ENCODE peak calls at places on chromosomes 12 and 14, in seven cellular contexts. One of them, this sample, is unnamed.

GRCh38 chr14:52272375-52272774 is 4.9 kb downstream of the PTGDR start:
- DNase-seq in stimulated activated CD4-positive, alpha-beta T cell treated with anti-CD3 and anti-CD28 coated beads, Interleukin-4, amount 100 ng/mL, for 24 hours: no peak
- DNase-seq in T-helper 2 cell: peak
- DNase-seq in fibroblast of pulmonary artery: peak
- DNase-seq in MG63: no peak
- DNase-seq in CD8-positive, alpha-beta T cell: no peak
- DNase-seq in prostate gland: no peak
- DNase-seq in this sample: no peak

GRCh38 chr14:37252434-37252833 is 54.7 kb downstream of the MIPOL1 start:
- DNase-seq in T-helper 2 cell: no peak
- DNase-seq in prostate gland: no peak
- DNase-seq in CD8-positive, alpha-beta T cell: no peak
- DNase-seq in MG63: no peak
- DNase-seq in fibroblast of pulmonary artery: no peak
- DNase-seq in stimulated activated CD4-positive, alpha-beta T cell treated with anti-CD3 and anti-CD28 coated beads, Interleukin-4, amount 100 ng/mL, for 24 hours: no peak
- DNase-seq in this sample: no peak

GRCh38 chr12:130280226-130280625 is 57.5 kb upstream of the PIWIL1 start:
- DNase-seq in stimulated activated CD4-positive, alpha-beta T cell treated with anti-CD3 and anti-CD28 coated beads, Interleukin-4, amount 100 ng/mL, for 24 hours: no peak
- DNase-seq in CD8-positive, alpha-beta T cell: no peak
- DNase-seq in fibroblast of pulmonary artery: no peak
- DNase-seq in prostate gland: no peak
- DNase-seq in MG63: no peak
- DNase-seq in T-helper 2 cell: peak
- DNase-seq in this sample: no peak

GRCh38 chr12:62732861-62733427 is 202.0 kb downstream of the PPM1H start:
- DNase-seq in stimulated activated CD4-positive, alpha-beta T cell treated with anti-CD3 and anti-CD28 coated beads, Interleukin-4, amount 100 ng/mL, for 24 hours: no peak
- DNase-seq in prostate gland: no peak
- DNase-seq in fibroblast of pulmonary artery: peak
- DNase-seq in T-helper 2 cell: no peak
- DNase-seq in MG63: peak
- DNase-seq in CD8-positive, alpha-beta T cell: no peak
- DNase-seq in this sample: no peak

GRCh38 chr14:61107148-61107641 is 126.2 kb downstream of the SLC38A6 start:
- DNase-seq in prostate gland: no peak
- DNase-seq in T-helper 2 cell: no peak
- DNase-seq in fibroblast of pulmonary artery: peak
- DNase-seq in CD8-positive, alpha-beta T cell: no peak
- DNase-seq in MG63: peak
- DNase-seq in stimulated activated CD4-positive, alpha-beta T cell treated with anti-CD3 and anti-CD28 coated beads, Interleukin-4, amount 100 ng/mL, for 24 hours: no peak
- DNase-seq in this sample: no peak

GRCh38 chr14:52014601-52015267 is 25.4 kb downstream of the RTRAF start:
- DNase-seq in MG63: no peak
- DNase-seq in CD8-positive, alpha-beta T cell: no peak
- DNase-seq in T-helper 2 cell: no peak
- DNase-seq in fibroblast of pulmonary artery: no peak
- DNase-seq in stimulated activated CD4-positive, alpha-beta T cell treated with anti-CD3 and anti-CD28 coated beads, Interleukin-4, amount 100 ng/mL, for 24 hours: no peak
- DNase-seq in prostate gland: no peak
- DNase-seq in this sample: no peak

GRCh38 chr12:15662983-15663659 is 126.1 kb downstream of the EPS8 start:
- DNase-seq in fibroblast of pulmonary artery: peak
- DNase-seq in T-helper 2 cell: no peak
- DNase-seq in prostate gland: no peak
- DNase-seq in MG63: no peak
- DNase-seq in CD8-positive, alpha-beta T cell: no peak
- DNase-seq in stimulated activated CD4-positive, alpha-beta T cell treated with anti-CD3 and anti-CD28 coated beads, Interleukin-4, amount 100 ng/mL, for 24 hours: no peak
- DNase-seq in this sample: no peak

GRCh38 chr12:65609359-65609771 is 214.9 kb upstream of the HMGA2 start:
- DNase-seq in CD8-positive, alpha-beta T cell: no peak
- DNase-seq in MG63: no peak
- DNase-seq in stimulated activated CD4-positive, alpha-beta T cell treated with anti-CD3 and anti-CD28 coated beads, Interleukin-4, amount 100 ng/mL, for 24 hours: no peak
- DNase-seq in T-helper 2 cell: no peak
- DNase-seq in fibroblast of pulmonary artery: peak
- DNase-seq in prostate gland: no peak
- DNase-seq in this sample: no peak

GRCh38 chr12:109714141-109714912 is 702 bp downstream of the FAM222A start:
- DNase-seq in stimulated activated CD4-positive, alpha-beta T cell treated with anti-CD3 and anti-CD28 coated beads, Interleukin-4, amount 100 ng/mL, for 24 hours: peak
- DNase-seq in prostate gland: peak
- DNase-seq in CD8-positive, alpha-beta T cell: peak
- DNase-seq in T-helper 2 cell: peak
- DNase-seq in fibroblast of pulmonary artery: peak
- DNase-seq in MG63: peak
- DNase-seq in this sample: peak

GRCh38 chr14:89129570-89129969 is 287.5 kb downstream of the FOXN3 start:
- DNase-seq in MG63: no peak
- DNase-seq in T-helper 2 cell: no peak
- DNase-seq in CD8-positive, alpha-beta T cell: no peak
- DNase-seq in stimulated activated CD4-positive, alpha-beta T cell treated with anti-CD3 and anti-CD28 coated beads, Interleukin-4, amount 100 ng/mL, for 24 hours: no peak
- DNase-seq in prostate gland: no peak
- DNase-seq in fibroblast of pulmonary artery: peak
- DNase-seq in this sample: no peak

GRCh38 chr14:101772770-101773169 is 11.3 kb downstream of the PPP2R5C start:
- DNase-seq in prostate gland: no peak
- DNase-seq in T-helper 2 cell: no peak
- DNase-seq in fibroblast of pulmonary artery: no peak
- DNase-seq in MG63: no peak
- DNase-seq in CD8-positive, alpha-beta T cell: no peak
- DNase-seq in stimulated activated CD4-positive, alpha-beta T cell treated with anti-CD3 and anti-CD28 coated beads, Interleukin-4, amount 100 ng/mL, for 24 hours: no peak
- DNase-seq in this sample: no peak

GRCh38 chr12:71551529-71551928 is 111.9 kb downstream of the LGR5 start:
- DNase-seq in fibroblast of pulmonary artery: peak
- DNase-seq in MG63: no peak
- DNase-seq in T-helper 2 cell: no peak
- DNase-seq in stimulated activated CD4-positive, alpha-beta T cell treated with anti-CD3 and anti-CD28 coated beads, Interleukin-4, amount 100 ng/mL, for 24 hours: no peak
- DNase-seq in CD8-positive, alpha-beta T cell: no peak
- DNase-seq in prostate gland: no peak
- DNase-seq in this sample: no peak